ENCODE peak calls at places on chromosomes 5 and 9, in eight cellular contexts. R, W, Y, S, H, C, V and D are unnamed samples.

GRCh38 chr9:109225629-109226028 is 58.6 kb upstream of the FRRS1L start:
- DNase-seq in R (no peak), W (no peak), Y (no peak), S (no peak), H (no peak), C (no peak), V (no peak), D (no peak)

GRCh38 chr5:111641533-111642230 is 115.3 kb downstream of the NREP start:
- DNase-seq in R (peak), W (peak), Y (no peak), S (peak), H (no peak), C (peak), V (no peak), D (no peak)

GRCh38 chr5:96893342-96893741 is 17.0 kb downstream of the ERAP2 start:
- DNase-seq in R (peak), W (peak), Y (peak), S (peak), H (no peak), C (peak), V (no peak), D (no peak)

GRCh38 chr5:141940695-141941271 is 17.1 kb downstream of the DELE1 start:
- DNase-seq in R (no peak), W (no peak), Y (no peak), S (no peak), H (no peak), C (peak), V (no peak), D (no peak)

GRCh38 chr5:116575635-116576042 is 1.0 kb upstream of the SEMA6A start:
- DNase-seq in R (no peak), W (no peak), Y (peak), S (no peak), H (no peak), C (peak), V (no peak), D (no peak)

GRCh38 chr5:180869587-180869986 is 8.5 kb upstream of the ZFP62 start:
- DNase-seq in R (no peak), W (no peak), Y (no peak), S (no peak), H (no peak), C (no peak), V (no peak), D (no peak)

GRCh38 chr5:135184646-135185045 is 150.6 kb upstream of the PITX1 start:
- DNase-seq in R (no peak), W (no peak), Y (no peak), S (no peak), H (no peak), C (no peak), V (no peak), D (no peak)

GRCh38 chr9:131885144-131885609 is 145.3 kb upstream of the RAPGEF1 start:
- DNase-seq in R (no peak), W (no peak), Y (peak), S (no peak), H (no peak), C (no peak), V (no peak), D (peak)

GRCh38 chr9:73683862-73684591 is 532.4 kb downstream of the ANXA1 start:
- DNase-seq in R (peak), W (peak), Y (peak), S (peak), H (peak), C (peak), V (no peak), D (no peak)

GRCh38 chr5:167839065-167839464 is 452.4 kb upstream of the WWC1 start:
- DNase-seq in R (peak), W (no peak), Y (no peak), S (no peak), H (no peak), C (no peak), V (no peak), D (no peak)

GRCh38 chr9:14346826-14347407 is 33.0 kb upstream of the NFIB start:
- DNase-seq in R (no peak), W (no peak), Y (no peak), S (no peak), H (no peak), C (no peak), V (no peak), D (no peak)

GRCh38 chr9:132586830-132587483 is 4.6 kb downstream of the BARHL1 start:
- DNase-seq in R (no peak), W (no peak), Y (no peak), S (no peak), H (no peak), C (no peak), V (no peak), D (no peak)

GRCh38 chr9:16241231-16241630 is 629.2 kb downstream of the BNC2 start:
- DNase-seq in R (no peak), W (no peak), Y (no peak), S (peak), H (no peak), C (peak), V (no peak), D (no peak)

GRCh38 chr5:55231476-55232193 is 1.8 kb downstream of the CCNO start:
- DNase-seq in R (no peak), W (no peak), Y (peak), S (no peak), H (no peak), C (no peak), V (no peak), D (no peak)

GRCh38 chr5:72231989-72232703 is 87.9 kb downstream of the MRPS27 start:
- DNase-seq in R (no peak), W (peak), Y (no peak), S (peak), H (peak), C (peak), V (no peak), D (no peak)

GRCh38 chr9:86944974-86945867 is 2.1 kb downstream of the GAS1 start:
- DNase-seq in R (no peak), W (no peak), Y (no peak), S (peak), H (no peak), C (peak), V (no peak), D (no peak)

GRCh38 chr5:132224721-132225120 is 2.9 kb downstream of the P4HA2 start:
- DNase-seq in R (no peak), W (no peak), Y (no peak), S (peak), H (no peak), C (peak), V (no peak), D (no peak)

GRCh38 chr5:74177995-74178394 is 462.5 kb downstream of the ENC1 start:
- DNase-seq in R (no peak), W (no peak), Y (no peak), S (no peak), H (no peak), C (no peak), V (no peak), D (no peak)

GRCh38 chr9:4297151-4297794 is 2.6 kb downstream of the GLIS3 start:
- DNase-seq in R (peak), W (peak), Y (no peak), S (peak), H (peak), C (peak), V (no peak), D (peak)

GRCh38 chr9:101880846-101881245 is 142.4 kb upstream of the GRIN3A start:
- DNase-seq in R (no peak), W (no peak), Y (no peak), S (no peak), H (no peak), C (no peak), V (no peak), D (no peak)

GRCh38 chr9:37931586-37931985 is 27.7 kb upstream of the SLC25A51 start:
- DNase-seq in R (no peak), W (no peak), Y (no peak), S (peak), H (no peak), C (peak), V (no peak), D (no peak)

GRCh38 chr5:32083981-32084430 is 90.1 kb downstream of the GOLPH3 start:
- DNase-seq in R (no peak), W (no peak), Y (no peak), S (no peak), H (no peak), C (no peak), V (no peak), D (no peak)

GRCh38 chr9:95096381-95096780 is 221.1 kb downstream of the FANCC start:
- DNase-seq in R (no peak), W (no peak), Y (no peak), S (no peak), H (no peak), C (no peak), V (no peak), D (no peak)

GRCh38 chr9:136254381-136255165 is 9.0 kb upstream of the QSOX2 start:
- DNase-seq in R (no peak), W (no peak), Y (no peak), S (no peak), H (no peak), C (peak), V (no peak), D (no peak)

GRCh38 chr9:98702835-98703385 is 5.8 kb downstream of the GABBR2 start:
- DNase-seq in R (no peak), W (no peak), Y (no peak), S (no peak), H (no peak), C (no peak), V (no peak), D (no peak)

GRCh38 chr9:134144801-134145200 is 8.9 kb downstream of the WDR5 start:
- DNase-seq in R (no peak), W (no peak), Y (no peak), S (no peak), H (no peak), C (no peak), V (no peak), D (no peak)

GRCh38 chr9:74016004-74016403 is 481.1 kb upstream of the RORB start:
- DNase-seq in R (no peak), W (no peak), Y (no peak), S (no peak), H (no peak), C (no peak), V (no peak), D (no peak)

GRCh38 chr5:33938507-33938796 is 2.3 kb downstream of the RXFP3 start:
- DNase-seq in R (no peak), W (no peak), Y (no peak), S (no peak), H (no peak), C (no peak), V (no peak), D (no peak)

GRCh38 chr9:86703346-86703745 is 244.0 kb downstream of the GAS1 start:
- DNase-seq in R (no peak), W (peak), Y (no peak), S (peak), H (no peak), C (peak), V (no peak), D (no peak)

GRCh38 chr9:105242557-105242956 is 1.9 kb upstream of the SLC44A1 start:
- DNase-seq in R (no peak), W (no peak), Y (no peak), S (no peak), H (no peak), C (peak), V (no peak), D (no peak)

GRCh38 chr9:95336281-95336680 is 18.8 kb upstream of the FANCC start:
- DNase-seq in R (no peak), W (no peak), Y (no peak), S (no peak), H (no peak), C (no peak), V (no peak), D (no peak)

GRCh38 chr5:93790401-93790800 is 49.0 kb upstream of the POU5F2 start:
- DNase-seq in R (no peak), W (no peak), Y (no peak), S (peak), H (no peak), C (peak), V (no peak), D (no peak)

GRCh38 chr5:37738057-37738691 is 101.7 kb downstream of the GDNF start:
- DNase-seq in R (peak), W (peak), Y (peak), S (peak), H (peak), C (peak), V (no peak), D (no peak)

GRCh38 chr9:75451505-75451904 is 363.2 kb downstream of the OSTF1 start:
- DNase-seq in R (peak), W (no peak), Y (no peak), S (no peak), H (no peak), C (no peak), V (no peak), D (no peak)

GRCh38 chr5:92337772-92338234 is 954.7 kb upstream of the ARRDC3 start:
- DNase-seq in R (peak), W (peak), Y (no peak), S (peak), H (no peak), C (peak), V (no peak), D (no peak)

GRCh38 chr9:98365227-98365669 is 109.8 kb upstream of the TBC1D2 start:
- DNase-seq in R (no peak), W (no peak), Y (peak), S (peak), H (peak), C (peak), V (no peak), D (no peak)